ENCODE peak calls at places on chromosome 5, in six cellular contexts. O is RWPE1, L is stomach, V is HCT116, J is NCI-H460, Q is cardiac septum. Y is an unnamed sample.

GRCh38 chr5:126544087-126544740 is 50.8 kb downstream of the ALDH7A1 start:
- DNase-seq in V (peak; percentile 19), Q (no peak), J (peak; percentile 51), O (peak; percentile 56), L (peak; percentile 40), Y (peak; percentile 58)

GRCh38 chr5:56479701-56480304 is 246.7 kb upstream of the ANKRD55 start:
- DNase-seq in V (no peak), Q (no peak), O (no peak), L (no peak), J (no peak), Y (no peak)

GRCh38 chr5:180804129-180804601 is 1.6 kb upstream of the MGAT1 start:
- DNase-seq in L (no peak), O (no peak), Q (no peak), V (no peak), J (no peak), Y (no peak)

GRCh38 chr5:136174021-136174659 is 18.8 kb downstream of the SMIM32 start:
- DNase-seq in L (no peak), J (peak; percentile 61), V (peak; percentile 15), Q (no peak), O (peak; percentile 68), Y (peak; percentile 67)

GRCh38 chr5:57718155-57718554 is 235.5 kb upstream of the ACTBL2 start:
- DNase-seq in L (no peak), Q (no peak), J (peak; percentile 43), O (no peak), V (no peak), Y (peak; percentile 85)

GRCh38 chr5:82467006-82467561 is 188.9 kb upstream of the RPS23 start:
- DNase-seq in O (no peak), L (no peak), J (no peak), V (no peak), Q (no peak), Y (no peak)

GRCh38 chr5:8842906-8843590 is 702.8 kb downstream of the SEMA5A start:
- DNase-seq in V (no peak), O (no peak), Q (no peak), L (no peak), J (peak; percentile 33), Y (no peak)

GRCh38 chr5:143886621-143887301 is 74.8 kb downstream of the HMHB1 start:
- DNase-seq in J (no peak), Q (no peak), L (no peak), V (no peak), O (no peak), Y (no peak)

GRCh38 chr5:59222687-59223511 is 640.0 kb downstream of the RAB3C start:
- DNase-seq in O (no peak), J (no peak), L (no peak), V (no peak), Q (no peak), Y (no peak)

GRCh38 chr5:17113174-17113941 is 104.1 kb upstream of the BASP1 start:
- DNase-seq in O (no peak), J (no peak), Q (no peak), L (no peak), V (no peak), Y (no peak)

GRCh38 chr5:169701910-169702451 is 64.9 kb downstream of the DOCK2 start:
- DNase-seq in V (no peak), L (no peak), Q (no peak), J (peak; percentile 51), O (peak; percentile 54), Y (no peak)

GRCh38 chr5:55356896-55357295 is 49.1 kb downstream of the MTREX start:
- DNase-seq in V (no peak), L (no peak), J (no peak), O (no peak), Q (no peak), Y (no peak)

GRCh38 chr5:84870369-84870768 is 485.7 kb upstream of the EDIL3 start:
- DNase-seq in V (no peak), Q (no peak), J (no peak), O (no peak), L (no peak), Y (no peak)

GRCh38 chr5:173010547-173011464 is 27.2 kb downstream of the ATP6V0E1 start:
- DNase-seq in V (no peak), O (no peak), L (peak; percentile 62), J (no peak), Q (peak; percentile 78), Y (peak; percentile 67)

GRCh38 chr5:102903074-102903871 is 148.2 kb downstream of the PAM start:
- DNase-seq in Q (no peak), V (no peak), L (no peak), J (no peak), O (no peak), Y (no peak)

GRCh38 chr5:93995126-93995621 is 253.8 kb upstream of the POU5F2 start:
- DNase-seq in J (no peak), O (no peak), V (no peak), L (no peak), Q (no peak), Y (no peak)

GRCh38 chr5:168432903-168433302 is 53.4 kb upstream of the RARS1 start:
- DNase-seq in O (no peak), Q (no peak), J (no peak), L (no peak), V (no peak), Y (no peak)

GRCh38 chr5:98483301-98483700 is 290.2 kb upstream of the RGMB start:
- DNase-seq in L (no peak), Q (no peak), O (no peak), V (no peak), J (no peak), Y (no peak)

GRCh38 chr5:148002471-148002870 is 61.3 kb upstream of the SPINK5 start:
- DNase-seq in V (no peak), L (no peak), J (no peak), Q (no peak), O (no peak), Y (no peak)

GRCh38 chr5:126939887-126940286 is 90.5 kb downstream of the MARCHF3 start:
- DNase-seq in L (no peak), Q (no peak), O (no peak), J (no peak), V (no peak), Y (no peak)

GRCh38 chr5:52007230-52007858 is 624.1 kb downstream of the ISL1 start:
- DNase-seq in J (peak; percentile 58), L (no peak), O (peak; percentile 53), V (peak; percentile 16), Q (no peak), Y (peak; percentile 33)

GRCh38 chr5:139900546-139901250 is 105.1 kb downstream of the PSD2 start:
- DNase-seq in V (no peak), O (no peak), L (no peak), J (no peak), Q (peak; percentile 68), Y (no peak)

GRCh38 chr5:132257131-132258101 is at the start of gene PDLIM4:
- DNase-seq in J (no peak), L (no peak), O (peak; percentile 46), Q (no peak), V (no peak), Y (no peak)

GRCh38 chr5:1245901-1246576 is 20.9 kb downstream of the SLC6A18 start:
- DNase-seq in J (no peak), L (no peak), Q (no peak), V (no peak), O (no peak), Y (no peak)

GRCh38 chr5:127950707-127951356 is 132.7 kb upstream of the SLC12A2 start:
- DNase-seq in O (no peak), L (no peak), Q (no peak), V (no peak), J (peak; percentile 74), Y (no peak)

GRCh38 chr5:138843789-138844461 is 31.2 kb downstream of the LRRTM2 start:
- DNase-seq in L (no peak), J (no peak), Q (no peak), V (no peak), O (peak; percentile 42), Y (no peak)

GRCh38 chr5:83097582-83098265 is 20.4 kb downstream of the XRCC4 start:
- DNase-seq in V (no peak), L (no peak), O (no peak), Q (no peak), J (no peak), Y (no peak)